ENCODE peak calls at places on chromosomes 2 and 18, in seven cellular contexts. One of them, this sample, is unnamed.

GRCh38 chr2:236177604-236177966 is 9.4 kb upstream of the GBX2 start:
- DNase-seq in nucleus accumbens: no peak
- DNase-seq in amniotic stem cell: no peak
- DNase-seq in AG04450: no peak
- DNase-seq in GM23248: peak
- DNase-seq in occipital lobe: no peak
- DNase-seq in fibroblast of mammary gland: peak
- DNase-seq in this sample: no peak

GRCh38 chr2:188042412-188042811 is 249.3 kb upstream of the GULP1 start:
- DNase-seq in fibroblast of mammary gland: peak
- DNase-seq in occipital lobe: no peak
- DNase-seq in AG04450: peak
- DNase-seq in GM23248: peak
- DNase-seq in nucleus accumbens: no peak
- DNase-seq in amniotic stem cell: no peak
- DNase-seq in this sample: no peak

GRCh38 chr2:98713332-98714015 is 17.5 kb downstream of the MGAT4A start:
- DNase-seq in fibroblast of mammary gland: no peak
- DNase-seq in GM23248: no peak
- DNase-seq in AG04450: no peak
- DNase-seq in occipital lobe: no peak
- DNase-seq in nucleus accumbens: no peak
- DNase-seq in amniotic stem cell: no peak
- DNase-seq in this sample: no peak

GRCh38 chr18:5973079-5973478 is 77.8 kb upstream of the TMEM200C start:
- DNase-seq in GM23248: no peak
- DNase-seq in occipital lobe: no peak
- DNase-seq in nucleus accumbens: no peak
- DNase-seq in fibroblast of mammary gland: no peak
- DNase-seq in amniotic stem cell: no peak
- DNase-seq in AG04450: no peak
- DNase-seq in this sample: peak

GRCh38 chr2:128549646-128550260 is 231.1 kb upstream of the HS6ST1 start:
- DNase-seq in GM23248: no peak
- DNase-seq in AG04450: no peak
- DNase-seq in occipital lobe: no peak
- DNase-seq in fibroblast of mammary gland: no peak
- DNase-seq in amniotic stem cell: no peak
- DNase-seq in nucleus accumbens: no peak
- DNase-seq in this sample: peak

GRCh38 chr2:45759310-45759851 is 107.9 kb downstream of the PRKCE start:
- DNase-seq in fibroblast of mammary gland: peak
- DNase-seq in occipital lobe: peak
- DNase-seq in nucleus accumbens: no peak
- DNase-seq in amniotic stem cell: peak
- DNase-seq in AG04450: no peak
- DNase-seq in GM23248: peak
- DNase-seq in this sample: no peak

GRCh38 chr2:241136661-241137260 is 12.5 kb downstream of the PASK start:
- DNase-seq in amniotic stem cell: no peak
- DNase-seq in occipital lobe: no peak
- DNase-seq in GM23248: no peak
- DNase-seq in AG04450: no peak
- DNase-seq in fibroblast of mammary gland: no peak
- DNase-seq in nucleus accumbens: no peak
- DNase-seq in this sample: no peak

GRCh38 chr2:193847991-193848390 is 1653.3 kb upstream of the TMEFF2 start:
- DNase-seq in amniotic stem cell: no peak
- DNase-seq in fibroblast of mammary gland: no peak
- DNase-seq in AG04450: no peak
- DNase-seq in nucleus accumbens: no peak
- DNase-seq in GM23248: no peak
- DNase-seq in occipital lobe: no peak
- DNase-seq in this sample: no peak

GRCh38 chr2:173866858-173867620 is 98.1 kb downstream of the SP3 start:
- DNase-seq in fibroblast of mammary gland: peak
- DNase-seq in AG04450: no peak
- DNase-seq in occipital lobe: no peak
- DNase-seq in nucleus accumbens: no peak
- DNase-seq in amniotic stem cell: no peak
- DNase-seq in GM23248: peak
- DNase-seq in this sample: no peak

GRCh38 chr18:48939368-48940097 is 11.2 kb downstream of the SMAD7 start:
- DNase-seq in AG04450: no peak
- DNase-seq in fibroblast of mammary gland: no peak
- DNase-seq in occipital lobe: no peak
- DNase-seq in nucleus accumbens: no peak
- DNase-seq in amniotic stem cell: no peak
- DNase-seq in GM23248: peak
- DNase-seq in this sample: no peak

GRCh38 chr2:59594671-59595222 is 958.7 kb downstream of the BCL11A start:
- DNase-seq in nucleus accumbens: no peak
- DNase-seq in AG04450: no peak
- DNase-seq in fibroblast of mammary gland: no peak
- DNase-seq in occipital lobe: no peak
- DNase-seq in amniotic stem cell: no peak
- DNase-seq in GM23248: no peak
- DNase-seq in this sample: no peak

GRCh38 chr2:611519-611918 is 65.7 kb downstream of the TMEM18 start:
- DNase-seq in AG04450: no peak
- DNase-seq in nucleus accumbens: no peak
- DNase-seq in fibroblast of mammary gland: no peak
- DNase-seq in occipital lobe: no peak
- DNase-seq in amniotic stem cell: no peak
- DNase-seq in GM23248: no peak
- DNase-seq in this sample: no peak

GRCh38 chr2:113160248-113160647 is 13.5 kb upstream of the PSD4 start:
- DNase-seq in AG04450: no peak
- DNase-seq in nucleus accumbens: no peak
- DNase-seq in GM23248: no peak
- DNase-seq in occipital lobe: no peak
- DNase-seq in amniotic stem cell: no peak
- DNase-seq in fibroblast of mammary gland: no peak
- DNase-seq in this sample: no peak

GRCh38 chr2:158644139-158644538 is 151.0 kb upstream of the DAPL1 start:
- DNase-seq in nucleus accumbens: no peak
- DNase-seq in fibroblast of mammary gland: peak
- DNase-seq in AG04450: no peak
- DNase-seq in GM23248: peak
- DNase-seq in occipital lobe: no peak
- DNase-seq in amniotic stem cell: peak
- DNase-seq in this sample: no peak

GRCh38 chr2:37692731-37693130 is 21.3 kb upstream of the CDC42EP3 start:
- DNase-seq in nucleus accumbens: no peak
- DNase-seq in AG04450: no peak
- DNase-seq in occipital lobe: no peak
- DNase-seq in fibroblast of mammary gland: no peak
- DNase-seq in GM23248: no peak
- DNase-seq in amniotic stem cell: no peak
- DNase-seq in this sample: no peak

GRCh38 chr2:37686792-37687595 is 15.6 kb upstream of the CDC42EP3 start:
- DNase-seq in amniotic stem cell: no peak
- DNase-seq in GM23248: no peak
- DNase-seq in fibroblast of mammary gland: no peak
- DNase-seq in occipital lobe: no peak
- DNase-seq in AG04450: no peak
- DNase-seq in nucleus accumbens: no peak
- DNase-seq in this sample: no peak

GRCh38 chr18:55356815-55357214 is 231.2 kb downstream of the TCF4 start:
- DNase-seq in amniotic stem cell: no peak
- DNase-seq in AG04450: no peak
- DNase-seq in fibroblast of mammary gland: no peak
- DNase-seq in nucleus accumbens: no peak
- DNase-seq in GM23248: no peak
- DNase-seq in occipital lobe: no peak
- DNase-seq in this sample: no peak

GRCh38 chr2:46923011-46923669 is 7.5 kb upstream of the MCFD2 start:
- DNase-seq in fibroblast of mammary gland: peak
- DNase-seq in GM23248: peak
- DNase-seq in amniotic stem cell: no peak
- DNase-seq in AG04450: no peak
- DNase-seq in nucleus accumbens: no peak
- DNase-seq in occipital lobe: no peak
- DNase-seq in this sample: no peak

GRCh38 chr2:593354-594026 is 83.7 kb downstream of the TMEM18 start:
- DNase-seq in nucleus accumbens: no peak
- DNase-seq in GM23248: no peak
- DNase-seq in AG04450: no peak
- DNase-seq in fibroblast of mammary gland: no peak
- DNase-seq in amniotic stem cell: no peak
- DNase-seq in occipital lobe: no peak
- DNase-seq in this sample: peak

GRCh38 chr2:18242716-18243115 is 317.7 kb downstream of the RDH14 start:
- DNase-seq in AG04450: no peak
- DNase-seq in nucleus accumbens: no peak
- DNase-seq in GM23248: no peak
- DNase-seq in amniotic stem cell: no peak
- DNase-seq in occipital lobe: no peak
- DNase-seq in fibroblast of mammary gland: no peak
- DNase-seq in this sample: no peak

GRCh38 chr2:102848366-102848839 is 86.6 kb downstream of the TMEM182 start:
- DNase-seq in amniotic stem cell: no peak
- DNase-seq in nucleus accumbens: peak
- DNase-seq in occipital lobe: peak
- DNase-seq in AG04450: no peak
- DNase-seq in fibroblast of mammary gland: peak
- DNase-seq in GM23248: peak
- DNase-seq in this sample: no peak

GRCh38 chr2:767440-767839 is 90.2 kb upstream of the TMEM18 start:
- DNase-seq in amniotic stem cell: no peak
- DNase-seq in GM23248: no peak
- DNase-seq in AG04450: no peak
- DNase-seq in fibroblast of mammary gland: no peak
- DNase-seq in occipital lobe: no peak
- DNase-seq in nucleus accumbens: no peak
- DNase-seq in this sample: no peak

GRCh38 chr18:1075310-1075709 is 170.6 kb downstream of the ADCYAP1 start:
- DNase-seq in fibroblast of mammary gland: no peak
- DNase-seq in AG04450: no peak
- DNase-seq in occipital lobe: no peak
- DNase-seq in GM23248: no peak
- DNase-seq in amniotic stem cell: no peak
- DNase-seq in nucleus accumbens: no peak
- DNase-seq in this sample: no peak

GRCh38 chr2:71559828-71560210 is 106.5 kb downstream of the DYSF start:
- DNase-seq in GM23248: no peak
- DNase-seq in amniotic stem cell: no peak
- DNase-seq in AG04450: no peak
- DNase-seq in occipital lobe: no peak
- DNase-seq in fibroblast of mammary gland: no peak
- DNase-seq in nucleus accumbens: no peak
- DNase-seq in this sample: no peak

GRCh38 chr2:85540131-85540587 is 1.2 kb downstream of the MAT2A start:
- DNase-seq in AG04450: no peak
- DNase-seq in amniotic stem cell: no peak
- DNase-seq in fibroblast of mammary gland: no peak
- DNase-seq in nucleus accumbens: no peak
- DNase-seq in GM23248: peak
- DNase-seq in occipital lobe: no peak
- DNase-seq in this sample: no peak

GRCh38 chr18:5519448-5520362 is 24.1 kb downstream of the EPB41L3 start:
- DNase-seq in nucleus accumbens: no peak
- DNase-seq in AG04450: no peak
- DNase-seq in amniotic stem cell: no peak
- DNase-seq in GM23248: peak
- DNase-seq in occipital lobe: no peak
- DNase-seq in fibroblast of mammary gland: peak
- DNase-seq in this sample: no peak

GRCh38 chr2:55161295-55162210 is 70.5 kb downstream of the CLHC1 start:
- DNase-seq in AG04450: no peak
- DNase-seq in fibroblast of mammary gland: no peak
- DNase-seq in GM23248: peak
- DNase-seq in occipital lobe: no peak
- DNase-seq in nucleus accumbens: no peak
- DNase-seq in amniotic stem cell: no peak
- DNase-seq in this sample: no peak

GRCh38 chr18:69636529-69637301 is 236.0 kb downstream of the DOK6 start:
- DNase-seq in GM23248: no peak
- DNase-seq in AG04450: no peak
- DNase-seq in occipital lobe: no peak
- DNase-seq in nucleus accumbens: no peak
- DNase-seq in amniotic stem cell: no peak
- DNase-seq in fibroblast of mammary gland: no peak
- DNase-seq in this sample: no peak

GRCh38 chr18:59748628-59749360 is 51.6 kb upstream of the CCBE1 start:
- DNase-seq in occipital lobe: no peak
- DNase-seq in AG04450: no peak
- DNase-seq in fibroblast of mammary gland: peak
- DNase-seq in nucleus accumbens: no peak
- DNase-seq in amniotic stem cell: peak
- DNase-seq in GM23248: peak
- DNase-seq in this sample: no peak

GRCh38 chr2:20457027-20457426 is 10.2 kb downstream of the RHOB start:
- DNase-seq in AG04450: no peak
- DNase-seq in occipital lobe: no peak
- DNase-seq in GM23248: peak
- DNase-seq in nucleus accumbens: no peak
- DNase-seq in fibroblast of mammary gland: peak
- DNase-seq in amniotic stem cell: no peak
- DNase-seq in this sample: no peak

GRCh38 chr2:21282515-21282898 is 158.7 kb downstream of the TDRD15 start:
- DNase-seq in occipital lobe: no peak
- DNase-seq in AG04450: no peak
- DNase-seq in nucleus accumbens: no peak
- DNase-seq in GM23248: no peak
- DNase-seq in fibroblast of mammary gland: no peak
- DNase-seq in amniotic stem cell: no peak
- DNase-seq in this sample: no peak

GRCh38 chr18:46294751-46295150 is 190.6 kb downstream of the HAUS1 start:
- DNase-seq in GM23248: no peak
- DNase-seq in nucleus accumbens: no peak
- DNase-seq in amniotic stem cell: no peak
- DNase-seq in occipital lobe: no peak
- DNase-seq in fibroblast of mammary gland: no peak
- DNase-seq in AG04450: no peak
- DNase-seq in this sample: no peak

GRCh38 chr2:231720292-231720691 is 12.0 kb downstream of the PTMA start:
- DNase-seq in amniotic stem cell: no peak
- DNase-seq in GM23248: no peak
- DNase-seq in AG04450: no peak
- DNase-seq in occipital lobe: no peak
- DNase-seq in nucleus accumbens: no peak
- DNase-seq in fibroblast of mammary gland: no peak
- DNase-seq in this sample: no peak